ENCODE peak calls at places on chromosomes 13 and 19, in nine cellular contexts. One of them, this sample, is unnamed.

GRCh38 chr13:40480012-40480914 is 186.2 kb downstream of the FOXO1 start:
- DNase-seq in thoracic aorta: no peak
- DNase-seq in fibroblast of the aortic adventitia: no peak
- DNase-seq in A549: no peak
- DNase-seq in cardiac muscle cell: peak
- DNase-seq in fibroblast of mammary gland: no peak
- DNase-seq in effector memory CD4-positive, alpha-beta T cell: no peak
- DNase-seq in AG10803: no peak
- DNase-seq in RWPE2: no peak
- DNase-seq in this sample: peak

GRCh38 chr13:21988624-21989023 is 317.8 kb downstream of the FGF9 start:
- DNase-seq in thoracic aorta: no peak
- DNase-seq in fibroblast of mammary gland: no peak
- DNase-seq in cardiac muscle cell: no peak
- DNase-seq in A549: no peak
- DNase-seq in effector memory CD4-positive, alpha-beta T cell: no peak
- DNase-seq in fibroblast of the aortic adventitia: no peak
- DNase-seq in RWPE2: no peak
- DNase-seq in AG10803: no peak
- DNase-seq in this sample: no peak

GRCh38 chr19:16180611-16181010 is 4.6 kb upstream of the FAM32A start:
- DNase-seq in fibroblast of mammary gland: peak
- DNase-seq in fibroblast of the aortic adventitia: peak
- DNase-seq in A549: peak
- DNase-seq in cardiac muscle cell: no peak
- DNase-seq in RWPE2: no peak
- DNase-seq in thoracic aorta: no peak
- DNase-seq in effector memory CD4-positive, alpha-beta T cell: no peak
- DNase-seq in AG10803: peak
- DNase-seq in this sample: no peak

GRCh38 chr13:113495494-113496251 is 5.2 kb upstream of the DCUN1D2 start:
- DNase-seq in RWPE2: no peak
- DNase-seq in fibroblast of the aortic adventitia: peak
- DNase-seq in AG10803: no peak
- DNase-seq in effector memory CD4-positive, alpha-beta T cell: no peak
- DNase-seq in A549: no peak
- DNase-seq in thoracic aorta: no peak
- DNase-seq in fibroblast of mammary gland: peak
- DNase-seq in cardiac muscle cell: peak
- DNase-seq in this sample: no peak

GRCh38 chr19:28466107-28467045 is 746.6 kb downstream of the UQCRFS1 start:
- DNase-seq in thoracic aorta: no peak
- DNase-seq in cardiac muscle cell: peak
- DNase-seq in RWPE2: no peak
- DNase-seq in fibroblast of the aortic adventitia: peak
- DNase-seq in A549: peak
- DNase-seq in effector memory CD4-positive, alpha-beta T cell: peak
- DNase-seq in fibroblast of mammary gland: peak
- DNase-seq in AG10803: peak
- DNase-seq in this sample: peak

GRCh38 chr13:50581586-50582196 is 261.8 kb downstream of the DLEU7 start:
- DNase-seq in cardiac muscle cell: no peak
- DNase-seq in RWPE2: no peak
- DNase-seq in effector memory CD4-positive, alpha-beta T cell: no peak
- DNase-seq in A549: no peak
- DNase-seq in fibroblast of mammary gland: no peak
- DNase-seq in AG10803: no peak
- DNase-seq in fibroblast of the aortic adventitia: no peak
- DNase-seq in thoracic aorta: no peak
- DNase-seq in this sample: no peak

GRCh38 chr19:16368385-16369305 is 44.0 kb downstream of the KLF2 start:
- DNase-seq in AG10803: no peak
- DNase-seq in fibroblast of mammary gland: no peak
- DNase-seq in fibroblast of the aortic adventitia: no peak
- DNase-seq in effector memory CD4-positive, alpha-beta T cell: peak
- DNase-seq in thoracic aorta: no peak
- DNase-seq in cardiac muscle cell: no peak
- DNase-seq in A549: no peak
- DNase-seq in RWPE2: no peak
- DNase-seq in this sample: no peak

GRCh38 chr19:7188682-7189629 is 105.3 kb downstream of the INSR start:
- DNase-seq in A549: no peak
- DNase-seq in cardiac muscle cell: peak
- DNase-seq in effector memory CD4-positive, alpha-beta T cell: no peak
- DNase-seq in RWPE2: no peak
- DNase-seq in fibroblast of mammary gland: no peak
- DNase-seq in fibroblast of the aortic adventitia: no peak
- DNase-seq in thoracic aorta: no peak
- DNase-seq in AG10803: peak
- DNase-seq in this sample: peak

GRCh38 chr13:19601749-19602725 is 31.4 kb upstream of the MPHOSPH8 start:
- DNase-seq in A549: peak
- DNase-seq in AG10803: peak
- DNase-seq in effector memory CD4-positive, alpha-beta T cell: no peak
- DNase-seq in cardiac muscle cell: peak
- DNase-seq in RWPE2: no peak
- DNase-seq in fibroblast of the aortic adventitia: peak
- DNase-seq in fibroblast of mammary gland: peak
- DNase-seq in thoracic aorta: no peak
- DNase-seq in this sample: peak

GRCh38 chr13:46753917-46754316 is 43.0 kb downstream of the ESD start:
- DNase-seq in A549: no peak
- DNase-seq in thoracic aorta: no peak
- DNase-seq in fibroblast of mammary gland: no peak
- DNase-seq in AG10803: no peak
- DNase-seq in fibroblast of the aortic adventitia: no peak
- DNase-seq in effector memory CD4-positive, alpha-beta T cell: no peak
- DNase-seq in cardiac muscle cell: no peak
- DNase-seq in RWPE2: no peak
- DNase-seq in this sample: no peak

GRCh38 chr13:41054919-41055619 is 6.2 kb upstream of the WBP4 start:
- DNase-seq in A549: peak
- DNase-seq in thoracic aorta: no peak
- DNase-seq in fibroblast of mammary gland: no peak
- DNase-seq in fibroblast of the aortic adventitia: no peak
- DNase-seq in cardiac muscle cell: no peak
- DNase-seq in effector memory CD4-positive, alpha-beta T cell: no peak
- DNase-seq in RWPE2: no peak
- DNase-seq in AG10803: no peak
- DNase-seq in this sample: peak

GRCh38 chr19:2761876-2762782 is 20.9 kb downstream of the SGTA start:
- DNase-seq in thoracic aorta: no peak
- DNase-seq in fibroblast of mammary gland: no peak
- DNase-seq in fibroblast of the aortic adventitia: no peak
- DNase-seq in A549: no peak
- DNase-seq in AG10803: no peak
- DNase-seq in cardiac muscle cell: no peak
- DNase-seq in RWPE2: no peak
- DNase-seq in effector memory CD4-positive, alpha-beta T cell: no peak
- DNase-seq in this sample: no peak

GRCh38 chr13:80339578-80339840 is 1.4 kb downstream of the SPRY2 start:
- DNase-seq in effector memory CD4-positive, alpha-beta T cell: no peak
- DNase-seq in fibroblast of mammary gland: no peak
- DNase-seq in RWPE2: no peak
- DNase-seq in fibroblast of the aortic adventitia: no peak
- DNase-seq in cardiac muscle cell: no peak
- DNase-seq in thoracic aorta: no peak
- DNase-seq in AG10803: no peak
- DNase-seq in A549: no peak
- DNase-seq in this sample: no peak

GRCh38 chr13:107835339-107836018 is 379.9 kb downstream of the LIG4 start:
- DNase-seq in cardiac muscle cell: no peak
- DNase-seq in effector memory CD4-positive, alpha-beta T cell: no peak
- DNase-seq in AG10803: peak
- DNase-seq in thoracic aorta: no peak
- DNase-seq in RWPE2: no peak
- DNase-seq in fibroblast of mammary gland: peak
- DNase-seq in fibroblast of the aortic adventitia: peak
- DNase-seq in A549: no peak
- DNase-seq in this sample: no peak

GRCh38 chr13:95298971-95299627 is 2.2 kb downstream of the ABCC4 start:
- DNase-seq in thoracic aorta: no peak
- DNase-seq in effector memory CD4-positive, alpha-beta T cell: no peak
- DNase-seq in AG10803: peak
- DNase-seq in cardiac muscle cell: no peak
- DNase-seq in fibroblast of the aortic adventitia: peak
- DNase-seq in fibroblast of mammary gland: peak
- DNase-seq in RWPE2: no peak
- DNase-seq in A549: peak
- DNase-seq in this sample: peak

GRCh38 chr19:45451181-45451849 is 16.5 kb upstream of the FOSB start:
- DNase-seq in effector memory CD4-positive, alpha-beta T cell: peak
- DNase-seq in fibroblast of mammary gland: peak
- DNase-seq in RWPE2: no peak
- DNase-seq in AG10803: peak
- DNase-seq in fibroblast of the aortic adventitia: peak
- DNase-seq in cardiac muscle cell: no peak
- DNase-seq in thoracic aorta: no peak
- DNase-seq in A549: no peak
- DNase-seq in this sample: peak

GRCh38 chr13:36418022-36418805 is 14.1 kb upstream of the CCNA1 start:
- DNase-seq in fibroblast of mammary gland: peak
- DNase-seq in A549: no peak
- DNase-seq in RWPE2: no peak
- DNase-seq in thoracic aorta: no peak
- DNase-seq in AG10803: peak
- DNase-seq in effector memory CD4-positive, alpha-beta T cell: no peak
- DNase-seq in fibroblast of the aortic adventitia: peak
- DNase-seq in cardiac muscle cell: no peak
- DNase-seq in this sample: peak

GRCh38 chr19:3336680-3337523 is 29.5 kb upstream of the NFIC start:
- DNase-seq in thoracic aorta: peak
- DNase-seq in fibroblast of mammary gland: peak
- DNase-seq in RWPE2: no peak
- DNase-seq in AG10803: peak
- DNase-seq in fibroblast of the aortic adventitia: peak
- DNase-seq in effector memory CD4-positive, alpha-beta T cell: no peak
- DNase-seq in A549: peak
- DNase-seq in cardiac muscle cell: no peak
- DNase-seq in this sample: no peak

GRCh38 chr19:51366999-51367564 is 894 bp upstream of the ETFB start:
- DNase-seq in fibroblast of the aortic adventitia: no peak
- DNase-seq in AG10803: no peak
- DNase-seq in fibroblast of mammary gland: no peak
- DNase-seq in thoracic aorta: no peak
- DNase-seq in effector memory CD4-positive, alpha-beta T cell: peak
- DNase-seq in RWPE2: no peak
- DNase-seq in cardiac muscle cell: peak
- DNase-seq in A549: no peak
- DNase-seq in this sample: peak

GRCh38 chr13:112832811-112833210 is 136.2 kb upstream of the MCF2L start:
- DNase-seq in A549: no peak
- DNase-seq in fibroblast of the aortic adventitia: no peak
- DNase-seq in thoracic aorta: no peak
- DNase-seq in effector memory CD4-positive, alpha-beta T cell: no peak
- DNase-seq in fibroblast of mammary gland: no peak
- DNase-seq in RWPE2: no peak
- DNase-seq in cardiac muscle cell: no peak
- DNase-seq in AG10803: no peak
- DNase-seq in this sample: no peak

GRCh38 chr13:106484084-106484754 is 51.2 kb downstream of the EFNB2 start:
- DNase-seq in effector memory CD4-positive, alpha-beta T cell: no peak
- DNase-seq in fibroblast of the aortic adventitia: no peak
- DNase-seq in thoracic aorta: no peak
- DNase-seq in fibroblast of mammary gland: peak
- DNase-seq in cardiac muscle cell: no peak
- DNase-seq in AG10803: no peak
- DNase-seq in RWPE2: no peak
- DNase-seq in A549: no peak
- DNase-seq in this sample: no peak
- H3K4me3 ChIP-seq in effector memory CD4-positive, alpha-beta T cell: no peak
- H3K4me3 ChIP-seq in fibroblast of the aortic adventitia: no peak
- H3K4me3 ChIP-seq in thoracic aorta: peak
- H3K4me3 ChIP-seq in fibroblast of mammary gland: no peak
- H3K4me3 ChIP-seq in cardiac muscle cell: no peak
- H3K4me3 ChIP-seq in AG10803: no peak
- H3K4me3 ChIP-seq in RWPE2: no peak
- H3K4me3 ChIP-seq in A549: no peak
- H3K4me3 ChIP-seq in this sample: no peak

GRCh38 chr19:18941628-18942354 is 774 bp upstream of the HOMER3 start:
- DNase-seq in AG10803: no peak
- DNase-seq in fibroblast of the aortic adventitia: no peak
- DNase-seq in cardiac muscle cell: no peak
- DNase-seq in thoracic aorta: no peak
- DNase-seq in effector memory CD4-positive, alpha-beta T cell: no peak
- DNase-seq in fibroblast of mammary gland: no peak
- DNase-seq in RWPE2: no peak
- DNase-seq in A549: no peak
- DNase-seq in this sample: no peak
- H3K4me3 ChIP-seq in AG10803: peak
- H3K4me3 ChIP-seq in fibroblast of the aortic adventitia: peak
- H3K4me3 ChIP-seq in cardiac muscle cell: no peak
- H3K4me3 ChIP-seq in thoracic aorta: peak
- H3K4me3 ChIP-seq in effector memory CD4-positive, alpha-beta T cell: no peak
- H3K4me3 ChIP-seq in fibroblast of mammary gland: peak
- H3K4me3 ChIP-seq in RWPE2: no peak
- H3K4me3 ChIP-seq in A549: peak
- H3K4me3 ChIP-seq in this sample: no peak

GRCh38 chr19:37953125-37953524 is 46.1 kb downstream of the SIPA1L3 start:
- DNase-seq in effector memory CD4-positive, alpha-beta T cell: no peak
- DNase-seq in AG10803: no peak
- DNase-seq in RWPE2: no peak
- DNase-seq in fibroblast of mammary gland: no peak
- DNase-seq in cardiac muscle cell: no peak
- DNase-seq in thoracic aorta: no peak
- DNase-seq in A549: no peak
- DNase-seq in fibroblast of the aortic adventitia: no peak
- DNase-seq in this sample: no peak
- H3K4me3 ChIP-seq in effector memory CD4-positive, alpha-beta T cell: no peak
- H3K4me3 ChIP-seq in AG10803: no peak
- H3K4me3 ChIP-seq in RWPE2: no peak
- H3K4me3 ChIP-seq in fibroblast of mammary gland: no peak
- H3K4me3 ChIP-seq in cardiac muscle cell: no peak
- H3K4me3 ChIP-seq in thoracic aorta: no peak
- H3K4me3 ChIP-seq in A549: no peak
- H3K4me3 ChIP-seq in fibroblast of the aortic adventitia: no peak
- H3K4me3 ChIP-seq in this sample: no peak

DNA sequence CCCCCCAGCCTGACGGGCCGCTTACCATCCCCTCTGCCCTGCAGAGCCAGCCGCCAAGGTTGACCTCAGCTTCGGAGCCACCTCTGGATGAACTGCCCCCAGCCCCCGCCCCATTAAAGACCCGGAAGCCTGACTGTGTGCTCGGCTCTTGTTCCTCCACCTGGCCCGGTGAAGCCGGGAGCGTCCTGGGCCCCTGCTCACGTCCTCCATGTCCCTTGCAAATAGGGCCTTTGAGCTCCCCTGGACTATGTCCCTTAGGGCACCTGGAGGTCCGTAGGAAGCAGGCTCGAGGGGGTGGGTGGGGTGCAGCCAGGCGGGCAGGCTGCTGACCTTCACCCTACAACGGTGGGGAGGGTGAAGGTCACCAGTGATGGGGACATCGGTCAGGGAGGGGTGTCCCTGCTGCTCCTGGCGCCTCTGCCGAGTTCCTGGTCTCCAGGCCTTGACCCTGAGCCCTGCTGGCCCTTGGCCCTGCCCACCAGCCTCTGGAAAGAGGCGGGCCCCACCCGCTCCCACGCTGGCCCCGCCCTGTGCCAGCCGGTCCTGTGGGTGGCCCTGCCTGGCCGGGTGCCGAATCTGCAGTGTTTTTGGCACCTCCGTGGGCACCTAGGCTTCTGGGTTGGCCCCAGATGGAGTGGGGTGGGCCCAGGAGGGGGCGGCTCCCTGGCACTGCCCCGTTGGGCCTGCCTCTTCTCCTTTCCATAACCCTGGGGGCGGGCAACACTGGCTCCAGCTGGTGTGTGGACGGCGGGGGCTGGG is 3.3 kb downstream of the ATP5F1D start:
- DNase-seq in effector memory CD4-positive, alpha-beta T cell: no peak
- DNase-seq in thoracic aorta: no peak
- DNase-seq in A549: no peak
- DNase-seq in fibroblast of mammary gland: no peak
- DNase-seq in AG10803: no peak
- DNase-seq in RWPE2: no peak
- DNase-seq in cardiac muscle cell: no peak
- DNase-seq in fibroblast of the aortic adventitia: no peak
- DNase-seq in this sample: peak
- H3K4me3 ChIP-seq in effector memory CD4-positive, alpha-beta T cell: no peak
- H3K4me3 ChIP-seq in thoracic aorta: peak
- H3K4me3 ChIP-seq in A549: peak
- H3K4me3 ChIP-seq in fibroblast of mammary gland: peak
- H3K4me3 ChIP-seq in AG10803: peak
- H3K4me3 ChIP-seq in RWPE2: no peak
- H3K4me3 ChIP-seq in cardiac muscle cell: no peak
- H3K4me3 ChIP-seq in fibroblast of the aortic adventitia: peak
- H3K4me3 ChIP-seq in this sample: peak

This sample was measured in GM12865.